ENCODE peak calls at places on chromosome 7, in five cellular contexts. D is hypothalamus, G is activated T-cell treated with anti-CD3 and anti-CD28 coated beads for 4 hours, Q is M059J, J is Ammon's horn. Y is an unnamed sample.

GRCh38 chr7:124679826-124680225 is 85.8 kb downstream of the GPR37 start:
- DNase-seq in D (no peak), G (no peak), Q (peak), J (no peak), Y (no peak)

GRCh38 chr7:22252886-22253536 is 103.9 kb downstream of the RAPGEF5 start:
- DNase-seq in D (no peak), G (no peak), Q (no peak), J (peak), Y (no peak)

GRCh38 chr7:85773116-85773783 is 586.4 kb upstream of the SEMA3D start:
- DNase-seq in D (no peak), G (no peak), Q (no peak), J (no peak), Y (no peak)

GRCh38 chr7:37411444-37412034 is 37.1 kb downstream of the ELMO1 start:
- DNase-seq in D (no peak), G (peak), Q (no peak), J (no peak), Y (no peak)

GRCh38 chr7:139730746-139731612 is 46.8 kb downstream of the HIPK2 start:
- DNase-seq in D (no peak), G (no peak), Q (peak), J (no peak), Y (no peak)

GRCh38 chr7:15571303-15571878 is 9.6 kb upstream of the AGMO start:
- DNase-seq in D (no peak), G (no peak), Q (peak), J (no peak), Y (no peak)

GRCh38 chr7:5429857-5430611 is 6.4 kb upstream of the TNRC18 start:
- DNase-seq in D (no peak), G (no peak), Q (peak), J (no peak), Y (peak)

GRCh38 chr7:114819629-114820362 is 102.1 kb upstream of the MDFIC start:
- DNase-seq in D (no peak), G (no peak), Q (peak), J (no peak), Y (no peak)

GRCh38 chr7:112137141-112138101 is 68.8 kb downstream of the DOCK4 start:
- DNase-seq in D (no peak), G (no peak), Q (no peak), J (no peak), Y (no peak)

GRCh38 chr7:27148776-27149641 is 1.4 kb upstream of the HOXA6 start:
- DNase-seq in D (no peak), G (no peak), Q (peak), J (no peak), Y (peak)

GRCh38 chr7:41940760-41941343 is 238.0 kb upstream of the INHBA start:
- DNase-seq in D (peak), G (peak), Q (peak), J (peak), Y (peak)

GRCh38 chr7:22481726-22482125 is 18.3 kb downstream of the STEAP1B start:
- DNase-seq in D (no peak), G (no peak), Q (peak), J (no peak), Y (no peak)

GRCh38 chr7:30935569-30935877 is 23.9 kb downstream of the AQP1 start:
- DNase-seq in D (no peak), G (no peak), Q (no peak), J (no peak), Y (no peak)

GRCh38 chr7:25073451-25073850 is 51.6 kb downstream of the CYCS start:
- DNase-seq in D (no peak), G (no peak), Q (peak), J (no peak), Y (no peak)

GRCh38 chr7:55165176-55165861 is 146.5 kb downstream of the EGFR start:
- DNase-seq in D (no peak), G (no peak), Q (no peak), J (no peak), Y (no peak)

GRCh38 chr7:150385240-150385830 is 6.2 kb downstream of the ZNF775 start:
- DNase-seq in D (no peak), G (no peak), Q (no peak), J (no peak), Y (no peak)

GRCh38 chr7:36591643-36592042 is 132.7 kb downstream of the AOAH start:
- DNase-seq in D (no peak), G (no peak), Q (no peak), J (no peak), Y (no peak)

Y was measured in colonic mucosa.